ENCODE peak calls at places on chromosomes 16 and 17, in ten cellular contexts. H, C, K, Q, T, S, L, B, P and X are unnamed samples.

GRCh38 chr16:88939814-88940195 is 37.2 kb downstream of the CBFA2T3 start:
- DNase-seq in H (no peak), C (no peak), K (no peak), Q (peak), T (no peak), S (no peak), L (no peak), B (no peak), P (no peak), X (no peak)

GRCh38 chr17:7263071-7263800 is 958 bp upstream of the CLDN7 start:
- DNase-seq in H (peak), C (no peak), K (no peak), Q (peak), T (no peak), S (no peak), L (peak), B (no peak), P (peak), X (no peak)

GRCh38 chr17:64982139-64982802 is 63.0 kb upstream of the LRRC37A3 start:
- DNase-seq in H (no peak), C (no peak), K (no peak), Q (no peak), T (no peak), S (no peak), L (no peak), B (no peak), P (no peak), X (no peak)

GRCh38 chr17:13635951-13636350 is 34.2 kb upstream of the HS3ST3A1 start:
- DNase-seq in H (no peak), C (no peak), K (no peak), Q (no peak), T (no peak), S (no peak), L (no peak), B (no peak), P (no peak), X (no peak)

GRCh38 chr16:85994492-85995433 is 95.8 kb downstream of the IRF8 start:
- DNase-seq in H (no peak), C (no peak), K (no peak), Q (no peak), T (no peak), S (no peak), L (no peak), B (no peak), P (no peak), X (no peak)

GRCh38 chr17:8420041-8420934 is 15.4 kb upstream of the NDEL1 start:
- DNase-seq in H (no peak), C (no peak), K (peak), Q (no peak), T (no peak), S (no peak), L (no peak), B (no peak), P (no peak), X (no peak)

GRCh38 chr16:85010931-85011845 is at the start of gene ZDHHC7:
- DNase-seq in H (peak), C (peak), K (peak), Q (peak), T (peak), S (peak), L (peak), B (peak), P (peak), X (peak)

GRCh38 chr16:22751104-22751667 is 62.8 kb upstream of the HS3ST2 start:
- DNase-seq in H (no peak), C (no peak), K (no peak), Q (no peak), T (no peak), S (no peak), L (no peak), B (no peak), P (no peak), X (no peak)

GRCh38 chr17:72273301-72274056 is 152.7 kb downstream of the SOX9 start:
- DNase-seq in H (peak), C (no peak), K (no peak), Q (no peak), T (no peak), S (no peak), L (no peak), B (no peak), P (no peak), X (no peak)

GRCh38 chr17:59466943-59467801 is 98.2 kb upstream of the DHX40 start:
- DNase-seq in H (peak), C (no peak), K (no peak), Q (no peak), T (no peak), S (no peak), L (no peak), B (no peak), P (no peak), X (peak)

GRCh38 chr16:84735846-84736586 is 36.2 kb downstream of the USP10 start:
- DNase-seq in H (peak), C (no peak), K (no peak), Q (no peak), T (no peak), S (no peak), L (no peak), B (peak), P (no peak), X (no peak)